ENCODE peak calls at places on chromosome 14, in ten cellular contexts. G is LoVo; O is stimulated activated CD4-positive, alpha-beta T cell treated with anti-CD3 and anti-CD28 coated beads, Interleukin-2, amount 100 ng/mL, for 48 hours; C is HepG2; K is GM23338; S is fibroblast of lung; I is head of caudate nucleus; Z is erythroblast; H is Calu3; B is NCI-H510A treated with DMSO at 0.1 percent for 48 hours. W is an unnamed sample.

GRCh38 chr14:91501951-91502930 is 7.9 kb downstream of the PPP4R3A start:
- DNase-seq in G (no peak), O (no peak), C (no peak), K (no peak), S (no peak), I (no peak), Z (no peak), H (no peak), B (no peak), W (no peak)

GRCh38 chr14:46018846-46019420 is 632.6 kb downstream of the RPL10L start:
- DNase-seq in G (no peak), O (no peak), C (no peak), K (no peak), S (no peak), I (no peak), Z (no peak), H (no peak), B (no peak), W (no peak)

GRCh38 chr14:63960926-63961567 is 108.2 kb downstream of the SYNE2 start:
- DNase-seq in G (no peak), O (no peak), C (no peak), K (no peak), S (peak; percentile 28), I (no peak), Z (no peak), H (no peak), B (peak; percentile 48), W (no peak)

GRCh38 chr14:91258021-91258618 is 13.6 kb upstream of the GPR68 start:
- DNase-seq in G (peak; percentile 39), O (no peak), C (no peak), K (no peak), S (peak; percentile 40), I (peak; percentile 78), Z (no peak), H (no peak), B (no peak), W (no peak)

GRCh38 chr14:105198588-105198987 is 17.5 kb upstream of the NUDT14 start:
- DNase-seq in G (no peak), O (no peak), C (no peak), K (no peak), S (no peak), I (no peak), Z (no peak), H (no peak), B (no peak), W (no peak)

GRCh38 chr14:59358105-59358504 is 107.1 kb downstream of the GPR135 start:
- DNase-seq in G (peak; percentile 32), O (no peak), C (peak; percentile 36), K (peak; percentile 87), S (peak; percentile 53), I (no peak), Z (no peak), H (peak; percentile 28), B (peak; percentile 26), W (no peak)

GRCh38 chr14:72075649-72076334 is 143.6 kb downstream of the RGS6 start:
- DNase-seq in G (no peak), O (no peak), C (peak; percentile 15), K (peak; percentile 88), S (no peak), I (no peak), Z (no peak), H (no peak), B (no peak), W (no peak)

GRCh38 chr14:73269729-73270651 is 32.7 kb downstream of the PAPLN start:
- DNase-seq in G (no peak), O (no peak), C (no peak), K (peak; percentile 78), S (peak; percentile 34), I (peak; percentile 28), Z (peak; percentile 24), H (no peak), B (peak; percentile 32), W (peak; percentile 81)

GRCh38 chr14:55249423-55249822 is 21.8 kb upstream of the FBXO34 start:
- DNase-seq in G (no peak), O (no peak), C (no peak), K (no peak), S (peak; percentile 56), I (no peak), Z (no peak), H (no peak), B (no peak), W (no peak)